ENCODE peak calls at places on chromosome 9, in ten cellular contexts. N is left lung, B is WERI-Rb-1, W is upper lobe of right lung, M is epithelial cell of proximal tubule, K is body of pancreas, L is endodermal cell, G is mammary epithelial cell, H is psoas muscle, D is tibial nerve. P is an unnamed sample.

GRCh38 chr9:30815585-30815984 is 1568.9 kb upstream of the ACO1 start:
- DNase-seq in N (no peak), B (no peak), W (no peak), M (no peak), K (no peak), L (no peak), G (no peak), H (no peak), D (no peak), P (no peak)

GRCh38 chr9:22054076-22054475 is 45.0 kb upstream of the CDKN2B start:
- DNase-seq in N (no peak), B (no peak), W (no peak), M (no peak), K (no peak), L (no peak), G (no peak), H (no peak), D (no peak), P (no peak)

GRCh38 chr9:115413766-115414382 is 295.9 kb upstream of the TNC start:
- DNase-seq in N (no peak), B (no peak), W (no peak), M (no peak), K (no peak), L (no peak), G (no peak), H (no peak), D (no peak), P (no peak)

GRCh38 chr9:110126986-110127864 is 80.7 kb downstream of the C9orf152 start:
- DNase-seq in N (peak), B (no peak), W (no peak), M (no peak), K (peak), L (peak), G (peak), H (peak), D (peak), P (peak)

GRCh38 chr9:133893191-133893994 is 98.7 kb downstream of the VAV2 start:
- DNase-seq in N (no peak), B (no peak), W (no peak), M (no peak), K (no peak), L (no peak), G (no peak), H (no peak), D (no peak), P (no peak)

GRCh38 chr9:29750062-29750461 is 2176.8 kb upstream of the C9orf72 start:
- DNase-seq in N (no peak), B (no peak), W (no peak), M (no peak), K (no peak), L (no peak), G (peak), H (no peak), D (no peak), P (no peak)

GRCh38 chr9:83154821-83155220 is 91.9 kb upstream of the RASEF start:
- DNase-seq in N (no peak), B (no peak), W (no peak), M (peak), K (peak), L (no peak), G (peak), H (no peak), D (no peak), P (no peak)

GRCh38 chr9:91234523-91234922 is 127.2 kb downstream of the AUH start:
- DNase-seq in N (no peak), B (no peak), W (no peak), M (no peak), K (no peak), L (no peak), G (no peak), H (no peak), D (no peak), P (no peak)

GRCh38 chr9:34990908-34991832 is 1.6 kb downstream of the DNAJB5 start:
- DNase-seq in N (no peak), B (no peak), W (no peak), M (no peak), K (no peak), L (peak), G (no peak), H (peak), D (no peak), P (peak)

GRCh38 chr9:35812025-35812602 is at the start of gene SPAG8:
- DNase-seq in N (peak), B (peak), W (peak), M (peak), K (peak), L (peak), G (peak), H (peak), D (peak), P (peak)

GRCh38 chr9:89483592-89484474 is 14.1 kb downstream of the SEMA4D start:
- DNase-seq in N (no peak), B (no peak), W (no peak), M (no peak), K (no peak), L (no peak), G (no peak), H (no peak), D (no peak), P (peak)

GRCh38 chr9:130167927-130168326 is 4.3 kb upstream of the NCS1 start:
- DNase-seq in N (no peak), B (peak), W (no peak), M (no peak), K (no peak), L (peak), G (no peak), H (no peak), D (no peak), P (no peak)

GRCh38 chr9:6929428-6929827 is 171.7 kb downstream of the KDM4C start:
- DNase-seq in N (no peak), B (no peak), W (no peak), M (no peak), K (no peak), L (no peak), G (no peak), H (no peak), D (no peak), P (no peak)

GRCh38 chr9:98054376-98054951 is 2.1 kb upstream of the NANS start:
- DNase-seq in N (no peak), B (no peak), W (no peak), M (no peak), K (no peak), L (no peak), G (no peak), H (no peak), D (no peak), P (no peak)

GRCh38 chr9:117868594-117868993 is 164.4 kb downstream of the TLR4 start:
- DNase-seq in N (no peak), B (no peak), W (no peak), M (no peak), K (no peak), L (no peak), G (no peak), H (no peak), D (no peak), P (no peak)

GRCh38 chr9:121350993-121351561 is 19.0 kb downstream of the STOM start:
- DNase-seq in N (peak), B (peak), W (no peak), M (no peak), K (peak), L (no peak), G (peak), H (peak), D (peak), P (peak)

GRCh38 chr9:111691686-111692329 is 30.4 kb downstream of the GNG10 start:
- DNase-seq in N (no peak), B (no peak), W (no peak), M (no peak), K (no peak), L (no peak), G (peak), H (no peak), D (no peak), P (no peak)
- TF ChIP-seq CTCF in N (peak), B (peak), W (peak), M (peak), K (peak), L (peak), G (peak), H (peak), D (peak), P (peak)

DNA sequence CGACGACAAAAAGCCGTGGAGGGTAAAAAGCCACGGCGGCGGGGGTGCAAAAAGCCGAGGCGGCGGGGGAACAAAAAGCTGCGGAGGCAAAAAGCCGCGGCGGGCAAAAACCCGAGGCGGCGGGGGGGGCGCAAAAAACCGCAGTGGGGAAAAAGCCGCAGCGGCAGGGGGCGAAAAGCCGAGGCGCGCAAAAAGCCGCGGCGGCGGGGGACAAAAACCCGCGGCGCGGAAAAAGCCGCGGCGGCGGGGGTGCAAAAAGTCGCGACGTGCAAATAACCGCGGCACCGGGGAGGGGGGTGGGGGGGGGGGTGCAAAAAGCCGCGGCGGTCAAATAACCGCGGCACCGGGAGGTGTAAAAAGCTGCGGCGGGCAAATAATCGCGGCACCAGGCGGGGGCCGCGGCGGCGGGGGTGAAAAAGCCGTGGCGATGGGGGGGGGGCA is 511.5 kb downstream of the FOXD4L5 start:
- DNase-seq in N (no peak), B (peak), W (peak), M (no peak), K (no peak), L (no peak), G (no peak), H (no peak), D (no peak), P (no peak)
- H3K4me3 ChIP-seq in N (no peak), B (peak), W (no peak), M (peak), K (no peak), L (no peak), G (no peak), H (peak), D (peak), P (peak)

GRCh38 chr9:2872307-2872940 is 28.5 kb upstream of the PUM3 start:
- DNase-seq in N (no peak), B (peak), W (no peak), M (no peak), K (no peak), L (peak), G (peak), H (no peak), D (no peak), P (no peak)
- TF ChIP-seq CTCF in N (peak), B (peak), W (no peak), M (peak), K (peak), L (peak), G (peak), H (peak), D (no peak), P (no peak)

DNA sequence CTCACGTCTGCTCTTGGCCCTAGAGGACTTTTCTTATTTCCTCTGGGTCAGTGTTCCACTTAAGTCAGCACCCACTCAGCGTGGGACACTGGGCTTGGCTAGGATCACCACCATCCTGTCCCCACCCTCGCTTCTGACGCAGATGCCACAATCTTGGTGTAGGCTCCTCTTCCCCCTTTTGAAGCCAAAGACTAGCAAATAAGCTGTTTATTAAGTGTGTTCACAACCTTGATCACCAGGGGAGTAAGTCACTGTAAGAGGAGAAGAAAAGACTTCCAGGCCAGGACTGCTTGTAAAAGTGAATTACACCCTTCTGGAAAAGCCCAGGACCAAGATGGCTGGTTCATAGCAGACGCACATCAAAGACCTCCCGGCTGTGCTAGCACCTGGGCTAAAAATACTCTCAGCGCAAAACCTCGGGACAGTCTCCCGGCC is 69.6 kb downstream of the RAPGEF1 start:
- DNase-seq in N (peak), B (no peak), W (peak), M (no peak), K (no peak), L (no peak), G (no peak), H (no peak), D (peak), P (peak)
- H3K4me3 ChIP-seq in N (no peak), B (no peak), W (no peak), M (no peak), K (no peak), L (no peak), G (no peak), H (no peak), D (no peak), P (no peak)

DNA sequence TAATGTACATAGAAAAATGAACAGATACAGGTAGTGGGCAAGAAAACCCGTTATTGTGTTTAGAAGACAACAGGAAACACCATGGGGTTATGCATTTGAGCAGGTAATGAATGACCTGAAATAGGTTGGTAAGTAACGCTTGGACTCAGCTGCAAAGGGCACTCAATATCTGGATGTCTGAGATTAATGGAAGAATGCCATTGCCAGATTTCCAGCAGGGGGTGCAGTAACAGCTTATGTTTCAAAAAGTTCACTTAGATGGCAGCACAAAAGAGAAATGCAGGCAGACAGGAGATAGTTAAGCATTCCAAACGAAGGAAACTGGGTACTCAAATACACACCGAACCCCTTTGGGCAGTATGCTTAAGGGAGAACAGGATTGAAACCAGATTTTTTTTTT is 285.5 kb upstream of the VLDLR start:
- DNase-seq in N (no peak), B (no peak), W (no peak), M (no peak), K (no peak), L (no peak), G (no peak), H (no peak), D (no peak), P (no peak)
- TF ChIP-seq CTCF in N (no peak), B (no peak), W (no peak), M (peak), K (peak), L (peak), G (peak), H (peak), D (no peak), P (no peak)

DNA sequence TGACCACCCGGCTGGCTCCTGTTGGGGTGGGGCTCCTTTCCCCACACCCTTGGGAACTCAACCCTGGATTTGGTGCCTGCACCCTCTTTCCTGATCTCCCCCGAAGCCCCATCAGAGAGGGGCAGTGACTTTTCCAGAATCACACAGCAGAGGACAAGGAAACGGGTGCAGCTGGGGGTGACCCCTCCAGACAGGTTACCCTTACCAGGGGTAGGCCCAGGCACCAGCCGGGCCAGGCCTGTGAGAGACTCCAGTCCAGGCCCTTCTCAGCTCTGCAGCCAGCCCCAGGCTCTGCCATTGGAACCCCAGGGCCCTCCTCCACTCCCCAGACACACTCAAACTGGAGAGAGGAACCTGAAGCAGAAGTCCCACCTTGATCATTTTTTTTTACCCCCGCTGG is 19.0 kb upstream of the PHYHD1 start:
- DNase-seq in N (no peak), B (no peak), W (no peak), M (no peak), K (no peak), L (no peak), G (no peak), H (no peak), D (no peak), P (no peak)
- H3K4me3 ChIP-seq in N (no peak), B (no peak), W (no peak), M (no peak), K (no peak), L (no peak), G (no peak), H (no peak), D (no peak), P (no peak)

P was measured in heart left ventricle.